ENCODE peak calls at places on chromosomes 11 and 22, in eight cellular contexts. J is HCT116, Z is sigmoid colon, C is A549, A is heart left ventricle, R is tibial nerve, I is HepG2, G is ovary. K is an unnamed sample.

GRCh38 chr11:61120099-61120864 is 18.0 kb downstream of the CD5 start:
- DNase-seq in J (no peak), Z (no peak), C (no peak), A (no peak), R (no peak), I (no peak), G (no peak), K (no peak)

GRCh38 chr22:46578824-46579561 is 41.2 kb upstream of the GRAMD4 start:
- DNase-seq in J (no peak), Z (peak), C (no peak), A (peak), R (peak), I (peak), G (no peak), K (peak)

GRCh38 chr22:47633111-47633510 is 870.7 kb downstream of the TBC1D22A start:
- DNase-seq in J (no peak), Z (no peak), C (no peak), A (no peak), R (no peak), I (no peak), G (no peak), K (no peak)

GRCh38 chr11:107859459-107860239 is 1.1 kb upstream of the SLC35F2 start:
- DNase-seq in J (peak), Z (peak), C (peak), A (peak), R (peak), I (no peak), G (peak), K (peak)

GRCh38 chr11:11780843-11781242 is 60.9 kb upstream of the USP47 start:
- DNase-seq in J (no peak), Z (no peak), C (no peak), A (no peak), R (no peak), I (no peak), G (no peak), K (no peak)

GRCh38 chr11:31160504-31161422 is 208.8 kb downstream of the DCDC1 start:
- DNase-seq in J (peak), Z (no peak), C (peak), A (no peak), R (no peak), I (peak), G (no peak), K (no peak)

GRCh38 chr11:61384271-61385242 is 7.8 kb upstream of the TMEM216 start:
- DNase-seq in J (no peak), Z (no peak), C (peak), A (no peak), R (no peak), I (peak), G (no peak), K (no peak)

GRCh38 chr11:75476716-75477613 is 44.0 kb upstream of the KLHL35 start:
- DNase-seq in J (no peak), Z (no peak), C (no peak), A (no peak), R (no peak), I (no peak), G (no peak), K (peak)

GRCh38 chr22:26086359-26086758 is 82.9 kb upstream of the SEZ6L start:
- DNase-seq in J (no peak), Z (no peak), C (no peak), A (no peak), R (no peak), I (no peak), G (no peak), K (no peak)

GRCh38 chr11:45045692-45046471 is 95.2 kb upstream of the TP53I11 start:
- DNase-seq in J (peak), Z (peak), C (peak), A (peak), R (peak), I (no peak), G (no peak), K (peak)

GRCh38 chr22:37650463-37651136 is 7.9 kb upstream of the PDXP start:
- DNase-seq in J (no peak), Z (no peak), C (no peak), A (no peak), R (no peak), I (no peak), G (no peak), K (no peak)

GRCh38 chr11:44766112-44766971 is 39.6 kb downstream of the TSPAN18 start:
- DNase-seq in J (no peak), Z (no peak), C (no peak), A (peak), R (no peak), I (no peak), G (peak), K (no peak)

GRCh38 chr22:37267661-37268413 is 14.5 kb upstream of the CYTH4 start:
- DNase-seq in J (no peak), Z (no peak), C (no peak), A (no peak), R (no peak), I (no peak), G (no peak), K (no peak)

GRCh38 chr11:297666-298405 is 1.5 kb downstream of the IFITM5 start:
- DNase-seq in J (no peak), Z (peak), C (no peak), A (no peak), R (no peak), I (peak), G (peak), K (no peak)

GRCh38 chr11:78586452-78587046 is 11.9 kb upstream of the NARS2 start:
- DNase-seq in J (no peak), Z (no peak), C (peak), A (no peak), R (no peak), I (no peak), G (no peak), K (no peak)
- TF ChIP-seq CTCF in J (peak), Z (no peak), C (peak), A (peak), R (no peak), I (peak), G (no peak), K (no peak)

DNA sequence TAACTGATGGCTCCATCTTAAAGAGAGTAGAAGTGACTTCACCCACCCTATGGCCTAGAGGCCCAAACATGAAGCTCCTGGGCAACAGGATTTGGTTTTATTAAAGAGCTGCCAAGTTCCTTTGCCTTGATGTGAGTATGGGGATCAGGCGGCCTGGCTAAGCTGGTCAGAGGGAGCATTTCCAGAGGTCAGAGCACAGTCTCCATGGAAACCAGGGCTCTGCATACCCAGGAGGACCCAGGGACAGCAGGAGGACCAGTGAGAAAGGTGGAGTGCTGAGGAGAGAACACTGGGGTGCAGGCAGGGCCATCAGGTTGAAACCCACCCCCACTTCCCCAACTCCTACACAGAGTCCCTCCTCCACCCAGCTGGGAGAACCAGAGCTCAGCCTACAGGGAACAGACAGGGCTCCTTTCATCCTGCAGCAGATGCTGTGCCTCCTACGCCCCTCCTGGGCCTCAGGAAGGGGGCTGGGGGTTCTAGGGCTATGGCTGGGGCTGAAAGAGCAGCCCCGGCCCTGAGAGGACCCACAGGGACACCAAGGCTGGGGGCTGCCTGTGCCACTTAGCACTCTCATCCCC is 13.9 kb upstream of the P2RY6 start:
- DNase-seq in J (no peak), Z (no peak), C (no peak), A (peak), R (no peak), I (no peak), G (no peak), K (no peak)
- H3K4me3 ChIP-seq in J (no peak), Z (no peak), C (no peak), A (no peak), R (no peak), I (no peak), G (no peak), K (no peak)

GRCh38 chr11:78889698-78890097 is 315.0 kb upstream of the NARS2 start:
- DNase-seq in J (no peak), Z (no peak), C (no peak), A (no peak), R (no peak), I (no peak), G (no peak), K (no peak)
- TF ChIP-seq POLR2A in J (no peak), Z (no peak), C (no peak), A (no peak), R (no peak), I (no peak), G (no peak), K (no peak)

GRCh38 chr11:72103754-72104167 is 664 bp upstream of the LAMTOR1 start:
- DNase-seq in J (no peak), Z (no peak), C (no peak), A (no peak), R (no peak), I (no peak), G (no peak), K (no peak)
- TF ChIP-seq CTCF in J (no peak), Z (peak), C (no peak), A (no peak), R (peak), I (no peak), G (no peak), K (no peak)

GRCh38 chr22:42500164-42500835 is 19.3 kb downstream of the RRP7A start:
- DNase-seq in J (peak), Z (peak), C (peak), A (peak), R (peak), I (no peak), G (peak), K (peak)
- H3K4me3 ChIP-seq in J (no peak), Z (peak), C (peak), A (no peak), R (peak), I (no peak), G (peak), K (peak)

DNA sequence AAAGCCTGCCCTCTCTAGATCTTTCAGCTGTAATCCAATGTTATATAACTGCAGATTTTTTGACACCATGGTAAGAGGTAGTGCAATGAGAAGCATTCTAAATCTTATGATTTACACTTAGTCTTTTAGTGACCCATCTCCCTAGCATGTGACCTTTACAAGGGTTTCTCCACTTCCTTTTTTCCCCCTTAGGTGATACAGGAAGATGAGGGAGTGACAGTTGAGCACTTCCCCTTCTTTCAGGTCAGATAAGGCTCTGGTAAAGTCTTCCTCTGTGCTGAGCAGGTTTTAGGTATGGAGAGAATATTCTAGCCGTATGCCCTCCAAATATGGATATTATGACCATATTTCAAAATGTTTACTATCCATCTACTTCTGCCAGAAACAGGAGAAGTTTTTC is 753.6 kb downstream of the JRKL start:
- DNase-seq in J (no peak), Z (no peak), C (no peak), A (no peak), R (no peak), I (no peak), G (no peak), K (no peak)
- TF ChIP-seq POLR2A in J (no peak), Z (no peak), C (no peak), A (no peak), R (no peak), I (no peak), G (no peak), K (no peak)

DNA sequence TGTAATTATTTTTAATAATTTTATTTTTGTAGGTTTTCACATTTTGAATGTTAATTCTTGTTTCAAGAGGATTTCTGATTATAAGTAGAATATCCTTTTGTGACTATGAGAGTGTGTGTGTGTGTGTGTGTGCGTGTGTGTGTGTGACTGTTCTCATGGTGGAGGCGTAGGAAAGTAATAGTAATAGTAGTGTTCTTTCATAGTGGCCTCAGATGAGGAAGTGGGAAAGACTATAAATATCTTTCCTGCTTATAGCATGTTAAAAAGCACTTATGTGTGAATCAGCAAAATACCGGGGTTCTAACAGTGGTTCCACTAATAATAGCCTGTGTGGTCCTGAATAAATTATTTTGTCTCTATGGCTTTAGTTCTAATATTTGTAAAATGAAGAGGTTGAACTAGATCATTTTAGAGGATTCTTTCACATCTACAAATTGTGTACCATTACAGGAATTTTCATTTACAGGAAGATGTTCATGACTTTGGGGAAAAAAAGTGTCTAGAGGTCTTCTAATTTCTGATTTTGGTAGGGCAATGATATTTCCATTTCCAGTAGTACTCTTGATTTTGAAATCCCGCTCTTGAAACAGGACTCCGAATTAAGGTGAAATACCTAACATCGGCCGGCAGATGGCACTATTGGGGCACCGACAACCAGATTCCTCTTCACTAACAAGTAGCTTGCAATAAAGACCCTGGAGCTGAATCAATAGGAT is 29.9 kb upstream of the OR10G7 start:
- DNase-seq in J (peak), Z (peak), C (peak), A (peak), R (peak), I (peak), G (peak), K (peak)
- TF ChIP-seq CTCF in J (peak), Z (peak), C (peak), A (peak), R (peak), I (peak), G (peak), K (peak)

GRCh38 chr11:9577032-9577431 is 3.6 kb downstream of the WEE1 start:
- DNase-seq in J (no peak), Z (no peak), C (no peak), A (no peak), R (no peak), I (no peak), G (no peak), K (no peak)
- H3K4me3 ChIP-seq in J (no peak), Z (peak), C (peak), A (no peak), R (no peak), I (peak), G (peak), K (peak)

GRCh38 chr11:62516736-62517371 is 29.8 kb downstream of the AHNAK start:
- DNase-seq in J (no peak), Z (no peak), C (no peak), A (no peak), R (no peak), I (no peak), G (no peak), K (no peak)
- TF ChIP-seq POLR2A in J (no peak), Z (no peak), C (no peak), A (no peak), R (no peak), I (no peak), G (no peak), K (no peak)

GRCh38 chr11:82902880-82903279 is 1.3 kb downstream of the DDIAS start:
- DNase-seq in J (no peak), Z (no peak), C (no peak), A (no peak), R (no peak), I (no peak), G (no peak), K (no peak)

GRCh38 chr11:82899957-82900276 is 313 bp downstream of the PRCP start:
- DNase-seq in J (no peak), Z (no peak), C (no peak), A (no peak), R (no peak), I (no peak), G (no peak), K (no peak)

GRCh38 chr11:82900277-82901164 is at the start of gene PRCP:
- DNase-seq in J (peak), Z (peak), C (peak), A (peak), R (peak), I (peak), G (peak), K (peak)

GRCh38 chr11:82902086-82902485 is 550 bp downstream of the DDIAS start:
- DNase-seq in J (no peak), Z (no peak), C (no peak), A (no peak), R (no peak), I (no peak), G (no peak), K (no peak)

GRCh38 chr11:82901165-82901938 is at the start of gene DDIAS:
- DNase-seq in J (peak), Z (peak), C (peak), A (peak), R (peak), I (peak), G (peak), K (peak)
- TF ChIP-seq CTCF in J (no peak), Z (no peak), C (no peak), A (no peak), R (peak), I (no peak), G (no peak), K (no peak)

K was measured in gastrocnemius medialis.